ENCODE peak calls at places on chromosomes 4 and X, in seven cellular contexts. J, X, L, A, G, I and S are unnamed samples.

GRCh38 chrX:31036895-31037294 is 34.9 kb downstream of the FTHL17 start:
- ATAC-seq in L (no peak), G (peak), I (peak), A (peak), X (peak), J (peak), S (peak)

GRCh38 chr4:83961575-83961974 is 425.7 kb downstream of the GPAT3 start:
- ATAC-seq in J (peak), X (no peak), A (no peak), G (no peak), L (no peak), I (no peak), S (no peak)

GRCh38 chr4:151184523-151185458 is 85.4 kb downstream of the RPS3A start:
- ATAC-seq in L (no peak), G (peak), X (no peak), A (no peak), I (no peak), J (peak), S (peak)

GRCh38 chr4:152559641-152560040 is 23.7 kb upstream of the FBXW7 start:
- ATAC-seq in A (peak), I (no peak), X (no peak), G (no peak), J (no peak), L (no peak), S (no peak)

GRCh38 chr4:26485684-26486083 is 4.6 kb downstream of the CCKAR start:
- ATAC-seq in J (no peak), A (no peak), G (no peak), X (no peak), L (no peak), I (no peak), S (no peak)

GRCh38 chrX:65741823-65742222 is 74.4 kb downstream of the MSN start:
- ATAC-seq in I (no peak), A (no peak), L (no peak), G (no peak), X (no peak), J (no peak), S (no peak)

GRCh38 chr4:88240297-88240714 is 44.1 kb downstream of the PPM1K start:
- ATAC-seq in L (no peak), G (no peak), I (peak), J (no peak), X (no peak), A (no peak), S (peak)

GRCh38 chr4:79820427-79820826 is 252.6 kb downstream of the ANTXR2 start:
- ATAC-seq in A (peak), G (peak), L (no peak), X (peak), I (peak), J (peak), S (no peak)

GRCh38 chrX:16762579-16762978 is 23.7 kb upstream of the TXLNG start:
- ATAC-seq in L (no peak), A (no peak), J (no peak), G (no peak), I (no peak), X (no peak), S (no peak)

GRCh38 chr4:54104907-54105306 is 4.9 kb downstream of the GSX2 start:
- ATAC-seq in G (no peak), L (no peak), X (no peak), J (no peak), A (peak), I (no peak), S (no peak)

GRCh38 chr4:98641906-98642668 is 16.3 kb downstream of the TSPAN5 start:
- ATAC-seq in X (no peak), L (no peak), I (no peak), G (no peak), A (no peak), J (no peak), S (no peak)

GRCh38 chr4:89175611-89176010 is 64.3 kb downstream of the TIGD2 start:
- ATAC-seq in L (no peak), J (no peak), A (no peak), G (no peak), X (no peak), I (no peak), S (no peak)

GRCh38 chr4:64736999-64737853 is 328.0 kb upstream of the TECRL start:
- ATAC-seq in X (no peak), I (no peak), G (no peak), A (no peak), J (no peak), L (no peak), S (no peak)

GRCh38 chr4:116066711-116067245 is 953.4 kb upstream of the NDST4 start:
- ATAC-seq in L (no peak), J (no peak), A (peak), I (no peak), G (no peak), X (no peak), S (no peak)

GRCh38 chr4:141643557-141643956 is 7.2 kb downstream of the IL15 start:
- ATAC-seq in J (peak), G (no peak), L (peak), A (peak), X (no peak), I (no peak), S (no peak)

GRCh38 chrX:123846598-123847038 is 13.2 kb upstream of the XIAP start:
- ATAC-seq in A (no peak), J (no peak), L (peak), G (peak), X (no peak), I (no peak), S (no peak)

GRCh38 chr4:102612824-102613366 is 111.7 kb downstream of the NFKB1 start:
- ATAC-seq in X (no peak), J (no peak), I (no peak), A (peak), G (no peak), L (no peak), S (no peak)

GRCh38 chrX:110450050-110450449 is 91.4 kb downstream of the RTL9 start:
- ATAC-seq in I (peak), L (peak), G (peak), J (peak), A (peak), X (peak), S (peak)

GRCh38 chr4:165355900-165356300 is 22.9 kb upstream of the CPE start:
- ATAC-seq in L (peak), G (peak), I (no peak), A (peak), X (peak), J (peak), S (no peak)

GRCh38 chr4:38856046-38856445 is 571 bp downstream of the TLR6 start:
- ATAC-seq in G (peak), A (peak), L (peak), I (no peak), X (no peak), J (no peak), S (no peak)

GRCh38 chr4:70721747-70722146 is at the start of gene RUFY3:
- ATAC-seq in A (peak), I (peak), X (no peak), G (peak), J (peak), L (peak), S (peak)

GRCh38 chrX:47579537-47579936 is 2.7 kb upstream of the TIMP1 start:
- ATAC-seq in X (no peak), A (peak), L (no peak), G (no peak), J (no peak), I (peak), S (no peak)

GRCh38 chr4:173652283-173652931 is 122.4 kb upstream of the HAND2 start:
- ATAC-seq in A (no peak), X (no peak), G (no peak), L (no peak), I (no peak), J (no peak), S (peak)

GRCh38 chrX:119677654-119677981 is 15.3 kb downstream of the SEPTIN6 start:
- ATAC-seq in G (no peak), J (no peak), L (no peak), I (peak), A (no peak), X (no peak), S (no peak)

GRCh38 chr4:118968813-118969212 is 80.2 kb downstream of the SYNPO2 start:
- ATAC-seq in A (no peak), G (peak), I (no peak), J (peak), L (peak), X (peak), S (no peak)

GRCh38 chrX:38919202-38919601 is 117.9 kb downstream of the MID1IP1 start:
- ATAC-seq in A (peak), I (no peak), J (no peak), L (no peak), X (no peak), G (no peak), S (no peak)

GRCh38 chrX:46574337-46574940 is 874 bp downstream of the CHST7 start:
- ATAC-seq in X (peak), I (no peak), A (peak), L (peak), G (no peak), J (no peak), S (no peak)

GRCh38 chr4:181959121-181959520 is 284.1 kb upstream of the TENM3 start:
- ATAC-seq in G (no peak), X (no peak), L (no peak), I (no peak), J (no peak), A (no peak), S (no peak)

GRCh38 chr4:5746829-5747745 is 36.1 kb downstream of the EVC start:
- ATAC-seq in I (no peak), A (no peak), X (no peak), G (no peak), L (peak), J (no peak), S (no peak)

GRCh38 chr4:40843696-40844095 is 93.9 kb downstream of the NSUN7 start:
- ATAC-seq in G (peak), X (peak), L (no peak), J (peak), A (peak), I (peak), S (no peak)

GRCh38 chr4:143352052-143352451 is 15.4 kb downstream of the GAB1 start:
- ATAC-seq in L (no peak), A (no peak), X (no peak), G (no peak), I (no peak), J (no peak), S (no peak)

GRCh38 chr4:20254517-20255250 is 3.0 kb downstream of the SLIT2 start:
- ATAC-seq in L (no peak), X (no peak), I (no peak), J (no peak), A (no peak), G (no peak), S (peak)

GRCh38 chr4:115883862-115884261 is 770.4 kb upstream of the NDST4 start:
- ATAC-seq in X (no peak), I (no peak), J (no peak), A (no peak), G (no peak), L (no peak), S (no peak)

GRCh38 chr4:153419673-153420278 is 46.4 kb upstream of the TMEM131L start:
- ATAC-seq in L (no peak), I (no peak), X (no peak), J (no peak), A (peak), G (peak), S (no peak)

GRCh38 chr4:101019941-101020401 is 327.4 kb downstream of the PPP3CA start:
- ATAC-seq in J (peak), G (no peak), X (peak), I (peak), L (no peak), A (peak), S (no peak)

GRCh38 chr4:101022151-101023024 is 324.9 kb downstream of the PPP3CA start:
- ATAC-seq in X (no peak), L (no peak), I (no peak), A (no peak), G (no peak), J (no peak), S (no peak)

GRCh38 chr4:101018836-101019235 is 328.5 kb downstream of the PPP3CA start:
- ATAC-seq in G (no peak), X (no peak), I (no peak), J (no peak), A (peak), L (no peak), S (no peak)

GRCh38 chr4:101019313-101019712 is 328.0 kb downstream of the PPP3CA start:
- ATAC-seq in J (no peak), L (no peak), I (no peak), G (no peak), X (no peak), A (no peak), S (no peak)

DNA sequence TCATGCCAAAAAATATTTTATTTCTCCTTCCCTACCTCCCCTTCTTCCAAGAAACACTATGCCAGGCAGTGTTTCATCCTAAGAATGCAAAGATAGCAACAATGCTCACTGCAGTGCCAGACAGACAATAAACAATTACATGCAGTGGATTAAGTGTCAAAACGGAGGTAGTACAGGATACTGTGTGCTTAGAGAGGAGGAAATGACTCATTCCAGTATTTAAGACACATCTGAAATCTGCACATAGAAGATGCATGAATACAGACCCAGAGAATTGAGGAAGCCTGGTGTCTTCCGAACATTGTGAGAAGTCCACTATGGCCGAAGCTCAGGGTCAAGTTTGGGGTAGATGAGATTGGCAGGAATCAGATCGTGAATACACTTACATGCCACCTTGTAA is 326.4 kb downstream of the PPP3CA start:
- ATAC-seq in I (peak), J (peak), X (no peak), A (peak), L (no peak), G (no peak), S (no peak)
- TF ChIP-seq POLR2AphosphoS5 in I (no peak), J (peak), X (no peak), A (no peak), L (no peak), G (no peak), S (peak)

GRCh38 chr4:107318078-107318477 is 282.0 kb upstream of the DKK2 start:
- ATAC-seq in X (no peak), A (no peak), G (no peak), J (no peak), L (no peak), I (no peak), S (no peak)
- TF ChIP-seq POLR2AphosphoS5 in X (no peak), A (no peak), G (no peak), J (no peak), L (no peak), I (no peak), S (no peak)

DNA sequence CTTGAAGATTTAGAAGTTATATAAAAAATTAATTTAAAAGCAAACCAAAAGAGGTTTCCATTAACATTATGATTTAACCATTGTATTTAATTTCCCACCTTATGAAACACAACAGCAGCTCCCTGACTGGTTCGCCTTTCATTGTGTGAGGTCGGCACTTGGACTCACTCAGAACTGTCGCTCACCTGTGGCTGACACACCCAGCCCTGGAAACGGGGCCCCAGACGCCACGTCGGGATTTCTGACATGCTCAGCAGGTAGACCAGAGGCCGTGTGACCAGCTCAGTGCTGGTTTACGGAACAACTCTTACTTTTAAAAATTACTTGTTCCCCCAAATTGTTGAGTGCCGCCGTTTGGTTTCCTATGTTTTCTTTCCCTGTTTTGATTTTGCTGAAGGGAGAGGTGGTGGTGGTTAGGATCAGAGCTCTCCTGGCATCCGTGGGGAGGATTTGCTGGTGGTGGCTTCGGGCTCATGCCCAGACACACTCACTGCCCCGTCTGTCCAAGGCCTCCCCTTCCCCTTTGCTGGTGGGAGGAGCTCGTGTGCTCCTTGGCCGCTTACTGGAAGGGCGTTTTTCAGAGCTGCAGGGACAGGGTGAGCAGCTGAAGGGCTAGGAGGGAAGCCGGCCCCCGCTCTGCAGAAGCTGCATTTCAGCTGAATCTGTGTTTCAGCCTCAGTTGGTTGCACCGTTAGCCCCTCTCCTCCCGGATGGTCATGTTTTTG is 59.2 kb downstream of the CPLX1 start:
- ATAC-seq in J (peak), X (no peak), L (peak), I (no peak), G (peak), A (no peak), S (no peak)
- TF ChIP-seq POLR2AphosphoS5 in J (no peak), X (no peak), L (peak), I (no peak), G (no peak), A (no peak), S (no peak)

DNA sequence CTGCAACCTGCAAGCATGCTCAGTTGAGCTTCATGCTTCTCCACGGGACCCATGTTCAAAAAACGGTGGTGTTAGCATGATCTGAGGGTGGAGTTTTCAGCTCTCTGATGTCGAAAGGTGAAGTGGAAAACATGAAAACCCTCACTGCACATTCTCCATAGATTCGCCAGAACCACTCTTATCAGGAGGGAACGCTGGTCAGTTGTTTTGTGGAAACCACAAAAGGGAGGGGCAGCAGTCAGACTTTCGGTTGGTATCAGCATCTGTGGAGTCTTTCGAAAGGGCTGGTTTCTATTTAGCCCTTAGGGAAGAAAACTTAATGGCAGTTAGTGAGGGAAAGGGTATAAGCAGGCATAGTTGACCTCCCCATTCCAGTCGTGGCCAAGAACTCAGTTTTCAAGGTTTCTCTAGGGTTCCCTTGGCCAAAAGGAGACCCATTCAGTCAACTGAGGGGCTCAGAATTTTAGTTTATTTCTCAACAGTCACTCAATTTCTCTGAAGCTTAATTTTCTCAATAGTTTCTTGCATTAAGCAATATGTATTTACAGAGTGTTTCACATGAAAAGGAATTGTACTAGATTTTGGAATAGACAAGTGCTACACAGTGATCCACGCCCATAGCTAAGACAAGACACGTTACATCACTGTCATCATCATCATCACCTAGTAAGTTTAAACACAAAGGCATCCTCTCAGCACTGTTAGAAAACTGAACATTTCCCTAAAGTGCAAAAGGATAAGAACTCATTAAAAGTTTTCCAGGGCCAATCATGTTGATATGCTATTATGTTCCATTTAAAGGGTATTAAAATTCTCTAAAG is 12.4 kb downstream of the PPA2 start:
- ATAC-seq in A (peak), J (no peak), L (no peak), I (no peak), X (no peak), G (peak), S (no peak)
- TF ChIP-seq POLR2AphosphoS5 in A (no peak), J (no peak), L (no peak), I (no peak), X (no peak), G (peak), S (no peak)

DNA sequence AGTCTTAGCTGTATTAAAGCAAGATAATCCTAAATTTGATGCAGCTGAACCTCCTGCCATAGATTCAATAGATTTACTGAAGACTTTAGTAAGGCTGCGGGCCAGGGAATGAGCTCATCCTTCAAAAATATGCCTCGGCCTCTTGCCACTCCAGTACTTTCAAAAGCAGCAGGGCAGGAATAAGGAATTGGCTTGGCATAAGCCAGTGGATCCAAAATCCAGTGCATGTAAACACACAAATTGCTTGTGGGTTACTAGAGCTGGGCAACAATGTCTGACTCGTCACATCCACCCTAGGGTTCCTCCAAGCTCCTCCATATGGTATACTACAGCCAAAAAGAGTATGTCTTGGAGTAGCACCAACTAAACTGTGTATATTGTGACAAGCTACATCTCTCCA is 165.0 kb downstream of the AMELX start:
- ATAC-seq in G (no peak), L (no peak), I (no peak), A (no peak), J (no peak), X (no peak), S (peak)
- TF ChIP-seq POLR2AphosphoS5 in G (no peak), L (no peak), I (no peak), A (no peak), J (no peak), X (no peak), S (peak)